ENCODE peak calls at places on chromosome 17, in four cellular contexts. M is CD8-positive, alpha-beta memory T cell; Y is skeletal muscle cell; L is breast epithelium. I is an unnamed sample.

GRCh38 chr17:18070861-18071340 is 16.8 kb upstream of the DRG2 start:
- DNase-seq in M (no peak), L (no peak), Y (no peak), I (no peak)

GRCh38 chr17:10728331-10728730 is 1.5 kb downstream of the TMEM220 start:
- DNase-seq in L (no peak), Y (no peak), M (no peak), I (no peak)

GRCh38 chr17:43753488-43754129 is 5.0 kb downstream of the SOST start:
- DNase-seq in Y (no peak), M (no peak), L (no peak), I (no peak)

GRCh38 chr17:3008336-3009279 is 54.8 kb downstream of the OR1D5 start:
- DNase-seq in L (no peak), M (no peak), Y (no peak), I (no peak)

GRCh38 chr17:75626496-75627038 is 6.7 kb upstream of the SMIM5 start:
- DNase-seq in L (no peak), M (no peak), Y (no peak), I (no peak)

GRCh38 chr17:80081596-80081995 is 19.8 kb upstream of the GAA start:
- DNase-seq in M (no peak), Y (no peak), L (no peak), I (no peak)

GRCh38 chr17:48494335-48494734 is 36.5 kb downstream of the HOXB1 start:
- DNase-seq in Y (no peak), L (no peak), M (no peak), I (no peak)

GRCh38 chr17:63476494-63476856 is 386 bp upstream of the ACE start:
- DNase-seq in Y (no peak), L (no peak), M (no peak), I (no peak)

GRCh38 chr17:27783440-27783839 is 16.9 kb downstream of the NOS2 start:
- DNase-seq in Y (no peak), M (no peak), L (no peak), I (no peak)

GRCh38 chr17:61478026-61478789 is 26.0 kb downstream of the TBX4 start:
- DNase-seq in M (no peak), Y (no peak), L (no peak), I (no peak)

GRCh38 chr17:79801156-79802038 is 4.5 kb upstream of the CBX8 start:
- DNase-seq in L (no peak), Y (no peak), M (no peak), I (no peak)

GRCh38 chr17:49467175-49467574 is 27.9 kb upstream of the NGFR start:
- DNase-seq in L (no peak), Y (no peak), M (no peak), I (no peak)

GRCh38 chr17:66233023-66233753 is 4.0 kb upstream of the APOH start:
- DNase-seq in Y (no peak), L (no peak), M (no peak), I (no peak)

GRCh38 chr17:41812176-41813038 is at the start of gene FKBP10:
- DNase-seq in M (peak; percentile 54), L (no peak), Y (peak; percentile 78), I (peak; percentile 39)

GRCh38 chr17:50769884-50770283 is 2.6 kb upstream of the ANKRD40CL start:
- DNase-seq in Y (no peak), M (no peak), L (no peak), I (no peak)

GRCh38 chr17:74981979-74982662 is 5.3 kb upstream of the CDR2L start:
- DNase-seq in L (peak; percentile 83), Y (no peak), M (peak; percentile 85), I (peak; percentile 36)

GRCh38 chr17:9971991-9972390 is 66.9 kb upstream of the RCVRN start:
- DNase-seq in Y (no peak), M (no peak), L (peak; percentile 51), I (peak; percentile 17)

GRCh38 chr17:48429638-48430586 is at the start of gene SKAP1:
- DNase-seq in L (peak; percentile 61), M (peak; percentile 74), Y (no peak), I (no peak)

GRCh38 chr17:57459286-57459915 is 203.1 kb downstream of the MSI2 start:
- DNase-seq in Y (no peak), M (no peak), L (no peak), I (peak; percentile 75)

GRCh38 chr17:72719582-72720493 is 372.6 kb downstream of the SLC39A11 start:
- DNase-seq in Y (no peak), L (no peak), M (peak; percentile 54), I (no peak)

DNA sequence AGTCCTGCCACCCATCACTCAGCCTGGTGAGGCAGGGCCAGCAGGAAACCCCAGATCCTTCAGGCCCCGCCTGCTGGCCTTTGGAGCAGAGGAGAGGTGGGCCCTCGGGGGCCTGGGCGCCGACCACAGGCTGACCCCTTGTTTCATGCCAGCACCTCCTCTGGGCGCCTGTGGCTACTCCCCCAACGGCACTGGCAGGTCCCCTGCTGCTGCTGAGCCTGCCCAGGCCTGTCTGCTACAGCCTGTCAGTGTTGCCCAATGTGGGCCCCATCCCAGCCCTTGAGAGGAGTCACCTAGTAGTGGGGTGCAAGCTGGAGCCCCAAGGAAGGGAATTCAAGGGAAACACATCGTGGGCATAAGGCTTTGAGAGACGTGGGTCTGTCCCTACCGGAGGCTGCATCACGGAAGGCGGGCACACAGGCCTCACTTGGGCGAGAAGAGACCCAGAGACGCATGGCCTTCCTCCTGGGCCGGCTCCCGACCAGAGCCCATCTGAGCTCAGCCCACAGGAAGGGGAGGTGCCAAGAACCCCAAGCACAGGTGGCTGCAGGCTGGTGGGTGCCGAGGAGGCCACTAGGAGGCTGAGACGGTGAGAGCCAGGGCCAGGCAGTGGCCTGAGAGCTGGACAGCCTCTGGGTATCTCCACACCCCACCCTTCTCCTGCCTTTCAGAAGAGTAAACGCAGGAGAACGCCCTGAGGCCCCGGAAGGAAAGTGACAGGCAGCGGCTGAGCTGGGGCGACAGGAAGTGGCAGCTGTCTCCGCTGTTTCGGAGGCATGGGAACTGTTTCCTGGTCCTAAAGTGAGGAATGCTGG is 8.1 kb upstream of the FASN start:
- DNase-seq in Y (no peak), M (peak; percentile 59), L (peak; percentile 88), I (peak; percentile 98)
- H3K4me3 ChIP-seq in Y (no peak overlapping the region), M (peak overlapping the region; percentile 88), L (peak overlapping the region; percentile 32), I (peak overlapping the region; percentile 53)

GRCh38 chr17:60154616-60155426 is 5.0 kb downstream of the CA4 start:
- DNase-seq in Y (peak; percentile 79), M (no peak), L (no peak), I (peak; percentile 45)

GRCh38 chr17:60156746-60157145 is 7.0 kb downstream of the CA4 start:
- DNase-seq in L (no peak), Y (no peak), M (no peak), I (no peak)

GRCh38 chr17:60153606-60154355 is 4.0 kb downstream of the CA4 start:
- DNase-seq in L (no peak), M (no peak), Y (no peak), I (no peak)

GRCh38 chr17:60155815-60156214 is 6.0 kb downstream of the CA4 start:
- DNase-seq in M (no peak), L (no peak), Y (no peak), I (no peak)

GRCh38 chr17:60155427-60155814 is 5.6 kb downstream of the CA4 start:
- DNase-seq in Y (no peak), L (no peak), M (no peak), I (no peak)
- H3K4me3 ChIP-seq in Y (no peak overlapping the region), L (no peak overlapping the region), M (no peak overlapping the region), I (no peak overlapping the region)

GRCh38 chr17:44778656-44779210 is 19.9 kb downstream of the ADAM11 start:
- DNase-seq in Y (no peak), M (no peak), L (no peak), I (no peak)
- H3K4me3 ChIP-seq in Y (peak overlapping the region; percentile 52), M (no peak overlapping the region), L (peak overlapping the region; percentile 44), I (peak overlapping the region; percentile 40)

GRCh38 chr17:78146881-78147280 is 696 bp downstream of the C17orf99 start:
- DNase-seq in Y (no peak), M (no peak), L (no peak), I (no peak)

GRCh38 chr17:78151514-78152008 is 5.4 kb downstream of the C17orf99 start:
- DNase-seq in M (no peak), L (no peak), Y (no peak), I (no peak)

GRCh38 chr17:78147315-78147998 is 1.3 kb downstream of the C17orf99 start:
- DNase-seq in L (no peak), Y (no peak), M (no peak), I (no peak)

GRCh38 chr17:78146471-78146869 is 285 bp downstream of the C17orf99 start:
- DNase-seq in L (no peak), Y (no peak), M (no peak), I (no peak)

DNA sequence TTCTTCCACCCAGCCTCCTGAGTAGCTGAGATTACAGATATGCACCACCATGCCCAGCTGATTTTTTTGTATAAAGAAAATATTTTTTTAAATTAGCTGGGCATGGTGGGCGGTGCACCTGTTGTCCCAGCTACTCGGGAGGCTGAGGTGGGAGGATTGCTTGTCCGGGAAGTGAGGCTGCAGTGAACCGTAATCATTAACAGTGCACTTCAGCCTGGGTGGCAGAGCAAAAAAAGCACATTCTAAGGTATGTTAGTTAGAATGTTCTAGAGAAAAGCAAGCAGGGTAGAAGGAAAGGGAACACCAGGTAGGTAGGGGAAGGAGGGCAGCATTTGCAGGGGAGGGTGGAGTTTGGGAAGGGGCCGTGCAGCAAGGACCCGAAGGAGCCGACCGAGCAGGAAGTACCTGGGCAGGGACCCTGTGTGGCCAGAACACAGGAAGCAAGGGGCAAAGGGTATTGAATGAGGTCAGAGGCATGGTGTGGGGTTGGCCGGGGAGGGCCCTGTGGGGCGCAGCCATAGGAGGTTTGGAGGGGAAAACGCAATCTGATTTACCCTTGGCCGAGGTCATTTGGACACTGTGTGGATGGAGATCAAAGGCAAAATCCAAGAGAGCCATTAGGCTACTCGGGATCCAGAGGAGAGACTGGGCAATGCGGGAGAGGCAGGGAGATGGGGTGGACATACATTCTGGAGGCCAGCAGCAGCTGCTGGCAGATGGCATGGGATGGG is 2.3 kb downstream of the C17orf99 start:
- DNase-seq in Y (no peak), L (no peak), M (no peak), I (no peak)
- H3K4me3 ChIP-seq in Y (no peak overlapping the region), L (no peak overlapping the region), M (no peak overlapping the region), I (no peak overlapping the region)

DNA sequence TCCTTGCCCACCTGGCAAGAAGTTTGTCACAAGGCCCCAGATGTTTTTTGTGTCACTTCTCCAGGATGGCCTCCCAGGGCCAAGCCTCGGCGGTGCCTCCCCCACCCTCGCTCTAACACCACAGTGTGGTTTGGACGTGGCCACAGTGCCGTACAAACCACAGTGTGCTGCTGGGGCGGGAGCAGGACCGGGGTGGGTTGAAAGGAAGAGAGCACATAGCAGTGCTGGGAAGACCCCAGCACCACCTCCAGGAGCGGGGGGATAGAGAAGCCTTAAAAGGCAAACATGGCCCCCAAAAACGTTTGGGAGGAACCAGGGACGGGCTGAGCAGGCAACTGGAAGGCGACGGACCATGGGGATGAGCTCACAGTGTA is 5.0 kb upstream of the BCL6B start:
- DNase-seq in Y (no peak), M (no peak), L (no peak), I (no peak)
- H3K4me3 ChIP-seq in Y (no peak overlapping the region), M (no peak overlapping the region), L (peak overlapping the region; percentile 67), I (no peak overlapping the region)

GRCh38 chr17:68937890-68938514 is 17.2 kb downstream of the ABCA8 start:
- DNase-seq in L (no peak), Y (no peak), M (no peak), I (no peak)
- H3K4me3 ChIP-seq in L (no peak overlapping the region), Y (no peak overlapping the region), M (no peak overlapping the region), I (no peak overlapping the region)

I was measured in LNCaP clone FGC.